ENCODE peak calls at places on chromosomes 12 and 14, in six cellular contexts. H is mesenchymal stem cell, T is H9, X is IMR-90, V is H1, N is neuronal stem cell. I is an unnamed sample.

GRCh38 chr14:24279301-24280186 is 8.1 kb upstream of the RABGGTA start:
- DNase-seq in H (no peak), T (no peak), X (no peak), V (no peak), N (no peak), I (no peak)

GRCh38 chr12:54300732-54301427 is at the start of gene NFE2:
- DNase-seq in H (peak; percentile 78), T (peak; percentile 93), X (peak; percentile 77), V (peak; percentile 85), N (peak; percentile 66), I (peak; percentile 90)

GRCh38 chr12:133010657-133011297 is 24.6 kb downstream of the ZNF26 start:
- DNase-seq in H (peak; percentile 17), T (no peak), X (no peak), V (no peak), N (no peak), I (no peak)

GRCh38 chr12:53214687-53215455 is 7.8 kb upstream of the ITGB7 start:
- DNase-seq in H (no peak), T (peak; percentile 88), X (no peak), V (no peak), N (no peak), I (no peak)

GRCh38 chr12:76450690-76451089 is 102.5 kb upstream of the BBS10 start:
- DNase-seq in H (peak; percentile 90), T (no peak), X (peak; percentile 46), V (no peak), N (no peak), I (no peak)

GRCh38 chr12:108609535-108610335 is 11.9 kb upstream of the TMEM119 start:
- DNase-seq in H (peak; percentile 92), T (no peak), X (peak; percentile 85), V (no peak), N (no peak), I (no peak)

GRCh38 chr12:52216807-52217206 is 16.2 kb upstream of the KRT7 start:
- DNase-seq in H (no peak), T (no peak), X (no peak), V (no peak), N (no peak), I (no peak)

GRCh38 chr14:104223810-104224515 is 85.6 kb downstream of the KIF26A start:
- DNase-seq in H (peak; percentile 28), T (no peak), X (no peak), V (peak; percentile 42), N (no peak), I (no peak)

GRCh38 chr14:26960049-26960688 is 362.3 kb upstream of the NOVA1 start:
- DNase-seq in H (no peak), T (no peak), X (no peak), V (no peak), N (peak; percentile 35), I (peak; percentile 15)

GRCh38 chr12:121579190-121579791 is 1.5 kb downstream of the KDM2B start:
- DNase-seq in H (peak; percentile 50), T (peak; percentile 46), X (no peak), V (peak; percentile 59), N (peak; percentile 26), I (no peak)

GRCh38 chr14:60651051-60651935 is 2.0 kb upstream of the SIX1 start:
- DNase-seq in H (no peak), T (no peak), X (no peak), V (no peak), N (peak; percentile 15), I (no peak)

GRCh38 chr14:22737052-22737451 is 29.4 kb upstream of the OXA1L start:
- DNase-seq in H (peak; percentile 6), T (no peak), X (no peak), V (no peak), N (no peak), I (peak; percentile 93)

GRCh38 chr12:58452546-58452945 is 467.8 kb downstream of the LRIG3 start:
- DNase-seq in H (peak; percentile 16), T (no peak), X (peak; percentile 56), V (no peak), N (no peak), I (no peak)

GRCh38 chr12:68831272-68831671 is 23.3 kb downstream of the MDM2 start:
- DNase-seq in H (no peak), T (peak; percentile 67), X (no peak), V (no peak), N (no peak), I (peak; percentile 68)

GRCh38 chr14:49621114-49621881 is 699 bp downstream of the MGAT2 start:
- DNase-seq in H (no peak), T (peak; percentile 64), X (peak; percentile 28), V (no peak), N (no peak), I (peak; percentile 53)

GRCh38 chr14:34912182-34912581 is 37.0 kb upstream of the BAZ1A start:
- DNase-seq in H (no peak), T (peak; percentile 30), X (no peak), V (no peak), N (no peak), I (no peak)

GRCh38 chr12:4056910-4057845 is 184.0 kb upstream of the PARP11 start:
- DNase-seq in H (no peak), T (no peak), X (no peak), V (no peak), N (no peak), I (no peak)

GRCh38 chr14:105058521-105059034 is 6.7 kb downstream of the GPR132 start:
- DNase-seq in H (no peak), T (peak; percentile 25), X (no peak), V (no peak), N (no peak), I (peak; percentile 98)

GRCh38 chr12:100187857-100188519 is 12.6 kb upstream of the ACTR6 start:
- DNase-seq in H (no peak), T (no peak), X (no peak), V (no peak), N (no peak), I (no peak)

GRCh38 chr14:79658224-79658623 is 553.1 kb downstream of the DIO2 start:
- DNase-seq in H (no peak), T (no peak), X (no peak), V (no peak), N (no peak), I (no peak)

GRCh38 chr14:24814944-24815343 is 181.0 kb upstream of the GZMB start:
- DNase-seq in H (no peak), T (no peak), X (no peak), V (no peak), N (no peak), I (no peak)

GRCh38 chr12:4648099-4648498 is 752 bp downstream of the AKAP3 start:
- DNase-seq in H (peak; percentile 24), T (no peak), X (no peak), V (no peak), N (no peak), I (peak; percentile 22)

GRCh38 chr14:102776761-102777710 is at the start of gene TRAF3:
- DNase-seq in H (peak; percentile 83), T (peak; percentile 27), X (peak; percentile 77), V (no peak), N (no peak), I (peak; percentile 72)

GRCh38 chr12:125346361-125346760 is 281.1 kb downstream of the AACS start:
- DNase-seq in H (no peak), T (no peak), X (no peak), V (peak; percentile 42), N (no peak), I (no peak)

GRCh38 chr12:82146740-82147139 is 211.4 kb downstream of the CCDC59 start:
- DNase-seq in H (no peak), T (peak; percentile 46), X (no peak), V (no peak), N (no peak), I (no peak)

GRCh38 chr12:79251356-79251755 is 386.8 kb downstream of the SYT1 start:
- DNase-seq in H (peak; percentile 20), T (no peak), X (peak; percentile 61), V (no peak), N (no peak), I (no peak)

GRCh38 chr12:52279683-52280318 is 5.4 kb downstream of the KRT86 start:
- DNase-seq in H (peak; percentile 10), T (no peak), X (peak; percentile 13), V (no peak), N (no peak), I (no peak)

GRCh38 chr12:85310025-85310424 is 30.0 kb downstream of the ALX1 start:
- DNase-seq in H (no peak), T (no peak), X (no peak), V (no peak), N (no peak), I (no peak)

GRCh38 chr12:110599334-110599733 is 14.6 kb upstream of the TCTN1 start:
- DNase-seq in H (no peak), T (no peak), X (no peak), V (no peak), N (no peak), I (no peak)

GRCh38 chr12:101256271-101256670 is 23.6 kb upstream of the UTP20 start:
- DNase-seq in H (no peak), T (no peak), X (no peak), V (no peak), N (no peak), I (peak; percentile 67)

GRCh38 chr12:10618338-10618987 is 5.1 kb upstream of the MAGOHB start:
- DNase-seq in H (peak; percentile 45), T (no peak), X (peak; percentile 88), V (no peak), N (no peak), I (peak; percentile 27)

GRCh38 chr14:94581127-94581999 is at the start of gene SERPINA5:
- DNase-seq in H (no peak), T (peak; percentile 76), X (no peak), V (peak; percentile 62), N (no peak), I (no peak)

GRCh38 chr14:71651228-71651627 is 281.0 kb upstream of the RGS6 start:
- DNase-seq in H (peak; percentile 82), T (no peak), X (peak; percentile 95), V (no peak), N (no peak), I (no peak)

DNA sequence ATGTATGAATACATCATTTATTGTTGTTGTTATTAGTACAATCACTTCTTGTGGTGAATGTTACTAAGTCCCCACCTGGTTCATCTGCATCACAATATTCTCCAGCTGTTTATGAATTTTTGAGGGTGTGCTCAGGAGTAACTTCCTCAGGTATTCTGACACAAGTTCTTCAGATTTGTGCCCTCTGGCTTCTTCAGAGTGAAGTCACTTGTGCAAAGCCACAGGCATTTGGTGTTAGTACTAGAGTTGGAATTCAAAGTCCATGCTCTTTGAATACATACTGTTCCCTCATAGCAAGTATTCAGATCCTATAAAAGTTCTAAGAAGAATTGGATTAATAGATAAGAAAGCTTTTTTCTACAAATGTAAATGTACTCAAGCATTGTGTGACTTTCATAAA is 150.3 kb upstream of the AVPR1A start:
- DNase-seq in H (peak; percentile 26), T (no peak), X (no peak), V (no peak), N (no peak), I (peak; percentile 94)
- H3K14ac ChIP-seq in H (no peak overlapping the region), T (no peak overlapping the region), X (no peak overlapping the region), V (no peak overlapping the region), N (no peak overlapping the region), I (no peak overlapping the region)

GRCh38 chr12:130145731-130146130 is 16.5 kb upstream of the FZD10 start:
- DNase-seq in H (no peak), T (no peak), X (no peak), V (no peak), N (no peak), I (no peak)
- H3K14ac ChIP-seq in H (no peak overlapping the region), T (no peak overlapping the region), X (no peak overlapping the region), V (no peak overlapping the region), N (peak overlapping the region; percentile 10), I (no peak overlapping the region)

GRCh38 chr14:92573761-92574498 is 60.3 kb downstream of the RIN3 start:
- DNase-seq in H (no peak), T (peak; percentile 44), X (no peak), V (no peak), N (no peak), I (no peak)
- H3K14ac ChIP-seq in H (no peak overlapping the region), T (no peak overlapping the region), X (no peak overlapping the region), V (no peak overlapping the region), N (no peak overlapping the region), I (no peak overlapping the region)

GRCh38 chr12:27359578-27360340 is 27.1 kb downstream of the BMAL2 start:
- DNase-seq in H (no peak), T (no peak), X (peak; percentile 43), V (no peak), N (no peak), I (no peak)
- H3K14ac ChIP-seq in H (no peak overlapping the region), T (no peak overlapping the region), X (peak overlapping the region; percentile 92), V (no peak overlapping the region), N (no peak overlapping the region), I (no peak overlapping the region)